ENCODE peak calls at places on chromosomes 16 and 17, in nine cellular contexts. H is tibial nerve; X is HFFc6; M is heart right ventricle; D is tibial artery; C is CD4-positive, alpha-beta T cell; U is thoracic aorta; Z is sigmoid colon; S is esophagus squamous epithelium. L is an unnamed sample.

GRCh38 chr17:78391843-78392242 is 13.4 kb downstream of the PGS1 start:
- DNase-seq in H (no peak), X (peak; percentile 83), M (no peak), D (no peak), C (no peak), U (no peak), Z (no peak), S (no peak), L (no peak)

GRCh38 chr17:81821147-81821546 is 11.9 kb downstream of the MCRIP1 start:
- DNase-seq in H (no peak), X (no peak), M (no peak), D (no peak), C (no peak), U (no peak), Z (no peak), S (no peak), L (no peak)

GRCh38 chr17:78151514-78152008 is 5.4 kb downstream of the C17orf99 start:
- DNase-seq in H (no peak), X (no peak), M (no peak), D (no peak), C (no peak), U (no peak), Z (no peak), S (no peak), L (no peak)

GRCh38 chr17:73396429-73397277 is 84.9 kb upstream of the CDC42EP4 start:
- DNase-seq in H (no peak), X (no peak), M (no peak), D (no peak), C (no peak), U (no peak), Z (no peak), S (no peak), L (no peak)

GRCh38 chr16:1002399-1003161 is 21.0 kb downstream of the SOX8 start:
- DNase-seq in H (no peak), X (peak; percentile 85), M (no peak), D (no peak), C (peak; percentile 71), U (no peak), Z (no peak), S (no peak), L (no peak)

GRCh38 chr16:51556694-51557327 is 405.7 kb upstream of the SALL1 start:
- DNase-seq in H (no peak), X (peak; percentile 88), M (no peak), D (no peak), C (no peak), U (no peak), Z (peak; percentile 75), S (no peak), L (no peak)

GRCh38 chr16:26856791-26857190 is 209.9 kb upstream of the C16orf82 start:
- DNase-seq in H (no peak), X (no peak), M (no peak), D (no peak), C (no peak), U (no peak), Z (no peak), S (no peak), L (no peak)

GRCh38 chr16:82639666-82640336 is 13.0 kb downstream of the CDH13 start:
- DNase-seq in H (no peak), X (peak; percentile 44), M (peak; percentile 55), D (no peak), C (peak; percentile 58), U (no peak), Z (peak; percentile 56), S (no peak), L (no peak)

GRCh38 chr17:51165680-51166197 is 472 bp upstream of the NME2 start:
- DNase-seq in H (no peak), X (no peak), M (peak; percentile 33), D (peak; percentile 29), C (no peak), U (no peak), Z (peak; percentile 73), S (no peak), L (no peak)

GRCh38 chr17:73286863-73287296 is 24.9 kb downstream of the CDC42EP4 start:
- DNase-seq in H (no peak), X (no peak), M (no peak), D (peak; percentile 20), C (no peak), U (no peak), Z (no peak), S (no peak), L (no peak)

GRCh38 chr16:28977703-28978641 is 3.4 kb downstream of the SPNS1 start:
- DNase-seq in H (no peak), X (no peak), M (no peak), D (no peak), C (no peak), U (no peak), Z (no peak), S (no peak), L (no peak)

GRCh38 chr16:70715113-70715711 is 29.4 kb upstream of the MTSS2 start:
- DNase-seq in H (peak; percentile 42), X (peak; percentile 100), M (peak; percentile 76), D (peak; percentile 91), C (no peak), U (peak; percentile 92), Z (peak; percentile 98), S (no peak), L (no peak)

GRCh38 chr17:43576563-43577229 is 30.6 kb upstream of the ETV4 start:
- DNase-seq in H (peak; percentile 30), X (peak; percentile 58), M (peak; percentile 67), D (peak; percentile 45), C (peak; percentile 70), U (no peak), Z (peak; percentile 77), S (no peak), L (peak; percentile 53)

GRCh38 chr17:181213-182163 is at the start of gene DOC2B:
- DNase-seq in H (no peak), X (no peak), M (peak; percentile 31), D (no peak), C (no peak), U (no peak), Z (no peak), S (no peak), L (no peak)

GRCh38 chr16:87949071-87949744 is 2.0 kb upstream of the BANP start:
- DNase-seq in H (no peak), X (no peak), M (no peak), D (peak; percentile 19), C (no peak), U (no peak), Z (no peak), S (no peak), L (no peak)

GRCh38 chr17:20225162-20226115 is 216.3 kb downstream of the SPECC1 start:
- DNase-seq in H (no peak), X (no peak), M (no peak), D (no peak), C (no peak), U (no peak), Z (no peak), S (no peak), L (no peak)

GRCh38 chr16:15604460-15605390 is 38.2 kb downstream of the MARF1 start:
- DNase-seq in H (no peak), X (no peak), M (no peak), D (no peak), C (no peak), U (no peak), Z (no peak), S (no peak), L (no peak)

GRCh38 chr17:61158372-61158771 is 241.3 kb upstream of the TBX2 start:
- DNase-seq in H (no peak), X (no peak), M (no peak), D (no peak), C (no peak), U (no peak), Z (no peak), S (no peak), L (no peak)

DNA sequence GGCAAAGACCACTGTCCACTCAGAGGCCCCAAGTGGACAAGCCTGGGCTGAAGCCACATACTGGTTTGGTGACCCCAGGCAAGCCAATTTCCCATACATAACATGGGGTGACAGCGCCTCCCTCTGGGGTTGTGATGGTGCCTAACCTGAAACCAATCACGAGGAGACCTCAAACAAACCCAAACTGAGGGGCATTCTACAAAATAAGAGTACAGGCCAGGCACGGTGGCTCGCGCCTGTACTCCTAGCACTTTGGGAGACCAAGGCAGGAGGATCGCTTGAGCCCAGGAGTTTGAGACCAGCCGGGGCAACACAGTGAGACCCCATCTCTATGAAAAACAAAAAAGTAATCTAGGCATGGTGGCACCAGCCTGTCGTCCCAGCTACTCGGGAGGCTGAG is 3.6 kb downstream of the P2RX5 start:
- DNase-seq in H (no peak), X (no peak), M (no peak), D (no peak), C (no peak), U (no peak), Z (no peak), S (no peak), L (no peak)
- TF ChIP-seq CTCF in H (no peak), X (peak; percentile 41), M (no peak), D (no peak), C (no peak), U (no peak), Z (no peak), S (no peak), L (no peak)

GRCh38 chr17:58587713-58588117 is 73.3 kb upstream of the MTMR4 start:
- DNase-seq in H (no peak), X (no peak), M (peak; percentile 40), D (peak; percentile 29), C (peak; percentile 60), U (no peak), Z (peak; percentile 67), S (no peak), L (peak; percentile 21)

GRCh38 chr17:58593121-58593520 is 78.7 kb upstream of the MTMR4 start:
- DNase-seq in H (no peak), X (no peak), M (no peak), D (no peak), C (no peak), U (no peak), Z (no peak), S (no peak), L (no peak)

GRCh38 chr17:58590377-58590776 is 75.9 kb upstream of the MTMR4 start:
- DNase-seq in H (no peak), X (no peak), M (no peak), D (no peak), C (no peak), U (no peak), Z (peak; percentile 5), S (no peak), L (no peak)

GRCh38 chr17:58595194-58595792 is 80.9 kb upstream of the MTMR4 start:
- DNase-seq in H (no peak), X (no peak), M (no peak), D (no peak), C (no peak), U (no peak), Z (peak; percentile 28), S (no peak), L (no peak)

GRCh38 chr17:58591455-58591854 is 77.0 kb upstream of the MTMR4 start:
- DNase-seq in H (no peak), X (no peak), M (no peak), D (no peak), C (no peak), U (no peak), Z (no peak), S (no peak), L (no peak)
- TF ChIP-seq CTCF in H (no peak), X (peak; percentile 67), M (no peak), D (no peak), C (no peak), U (no peak), Z (no peak), S (no peak), L (no peak)

GRCh38 chr17:75327757-75328156 is 38.5 kb upstream of the SLC25A19 start:
- DNase-seq in H (no peak), X (no peak), M (no peak), D (no peak), C (no peak), U (no peak), Z (no peak), S (no peak), L (no peak)
- TF ChIP-seq CTCF in H (no peak), X (no peak), M (no peak), D (no peak), C (no peak), U (no peak), Z (no peak), S (no peak), L (no peak)

GRCh38 chr16:69204106-69204655 is 17.2 kb downstream of the SNTB2 start:
- DNase-seq in H (no peak), X (no peak), M (no peak), D (no peak), C (no peak), U (no peak), Z (no peak), S (no peak), L (no peak)
- TF ChIP-seq CTCF in H (no peak), X (no peak), M (no peak), D (no peak), C (no peak), U (no peak), Z (no peak), S (no peak), L (no peak)

L was measured in activated B cell treated with CpG ODN at 0.5 μM for 24 hours.